ENCODE peak calls at places on chromosomes 2 and 18, in four cellular contexts. Q is cardiac muscle cell; F is activated T-cell treated with anti-CD3 and anti-CD28 coated beads, Interleukin-2, amount 50 U/mL, for 1 hour; L is H54. G is an unnamed sample.

GRCh38 chr2:56912490-56912889 is 728.7 kb downstream of the CCDC85A start:
- DNase-seq in Q (no peak), F (no peak), L (no peak), G (no peak)

GRCh38 chr18:57839942-57840381 is 36.8 kb upstream of the ATP8B1 start:
- DNase-seq in Q (no peak), F (no peak), L (no peak), G (peak; percentile 26)

GRCh38 chr2:84556190-84556589 is 39.9 kb downstream of the DNAH6 start:
- DNase-seq in Q (no peak), F (no peak), L (no peak), G (no peak)

GRCh38 chr18:37284260-37284659 is 281.3 kb downstream of the CELF4 start:
- DNase-seq in Q (no peak), F (no peak), L (no peak), G (no peak)

GRCh38 chr2:3927031-3927430 is 223.7 kb downstream of the DCDC2C start:
- DNase-seq in Q (no peak), F (no peak), L (no peak), G (no peak)

GRCh38 chr2:202023904-202024266 is 9.8 kb upstream of the FZD7 start:
- DNase-seq in Q (no peak), F (no peak), L (no peak), G (no peak)

GRCh38 chr2:151878655-151879563 is 50.7 kb upstream of the ARL5A start:
- DNase-seq in Q (no peak), F (no peak), L (no peak), G (no peak)

GRCh38 chr2:171703574-171704347 is 16.5 kb downstream of the DYNC1I2 start:
- DNase-seq in Q (peak; percentile 60), F (no peak), L (no peak), G (no peak)

GRCh38 chr2:225100856-225101294 is 58.6 kb upstream of the DOCK10 start:
- DNase-seq in Q (no peak), F (no peak), L (peak; percentile 25), G (peak; percentile 66)

GRCh38 chr18:3037423-3037915 is 24.5 kb upstream of the LPIN2 start:
- DNase-seq in Q (no peak), F (no peak), L (peak; percentile 59), G (peak; percentile 57)

GRCh38 chr18:48080546-48080945 is 150.1 kb upstream of the SMAD2 start:
- DNase-seq in Q (peak; percentile 7), F (no peak), L (no peak), G (no peak)

GRCh38 chr2:46336560-46336959 is 39.4 kb downstream of the EPAS1 start:
- DNase-seq in Q (no peak), F (no peak), L (no peak), G (no peak)

GRCh38 chr2:8605350-8606065 is 76.3 kb upstream of the ID2 start:
- DNase-seq in Q (no peak), F (no peak), L (no peak), G (no peak)

GRCh38 chr2:220175967-220176366 is 548.5 kb downstream of the SLC4A3 start:
- DNase-seq in Q (no peak), F (no peak), L (no peak), G (no peak)

GRCh38 chr2:104976603-104977120 is 61.2 kb upstream of the MRPS9 start:
- DNase-seq in Q (no peak), F (no peak), L (peak; percentile 12), G (no peak)

GRCh38 chr2:136404925-136405324 is 287.0 kb upstream of the CXCR4 start:
- DNase-seq in Q (no peak), F (no peak), L (no peak), G (no peak)

GRCh38 chr2:42933824-42934254 is 141.5 kb upstream of the HAAO start:
- DNase-seq in Q (no peak), F (no peak), L (no peak), G (no peak)

GRCh38 chr2:72718906-72719305 is 106.9 kb downstream of the EXOC6B start:
- DNase-seq in Q (no peak), F (no peak), L (no peak), G (no peak)

GRCh38 chr2:137508739-137509384 is 455.4 kb upstream of the HNMT start:
- DNase-seq in Q (no peak), F (no peak), L (no peak), G (no peak)

GRCh38 chr2:143730155-143730949 is 601.1 kb downstream of the ARHGAP15 start:
- DNase-seq in Q (no peak), F (no peak), L (peak; percentile 12), G (no peak)

GRCh38 chr2:203170502-203170901 is 68.3 kb upstream of the CYP20A1 start:
- DNase-seq in Q (no peak), F (no peak), L (no peak), G (no peak)

GRCh38 chr18:21183670-21184069 is 58.4 kb upstream of the GREB1L start:
- DNase-seq in Q (no peak), F (no peak), L (no peak), G (no peak)

GRCh38 chr2:143807677-143808076 is 678.5 kb downstream of the ARHGAP15 start:
- DNase-seq in Q (no peak), F (no peak), L (no peak), G (no peak)

G was measured in HTR-8/SVneo.